ENCODE peak calls at places on chromosomes 6 and 20, in five cellular contexts. G is hypothalamus; F is AG10803; Q is activated T-helper 1 cell treated with anti-CD3 and anti-CD28 coated beads, Interleukin-12 subunit alpha, Interleukin-12 subunit beta, Interleukin-2, Interleukin-4 antibody, amounts not matched to agents 30 ng/mL and 10 ng/mL and 1 ng/mL, durations not matched to agents 14 hours and 24 hours and 36 hours; O is non-pigmented ciliary epithelial cell. T is an unnamed sample.

GRCh38 chr6:105359419-105360366 is 43.2 kb downstream of the PREP start:
- DNase-seq in F (peak; percentile 93), Q (no peak), O (peak; percentile 84), G (no peak), T (no peak)

GRCh38 chr20:10447028-10447427 is 11.9 kb downstream of the SLX4IP start:
- DNase-seq in F (peak; percentile 72), Q (peak; percentile 27), G (no peak), O (no peak), T (peak; percentile 30)

GRCh38 chr20:41392871-41393704 is 26.5 kb upstream of the EMILIN3 start:
- DNase-seq in Q (no peak), G (no peak), O (no peak), F (no peak), T (no peak)

GRCh38 chr20:31707258-31707615 is 15.4 kb downstream of the BCL2L1 start:
- DNase-seq in G (no peak), F (no peak), Q (no peak), O (no peak), T (no peak)

GRCh38 chr20:56786503-56786902 is 157.4 kb downstream of the TFAP2C start:
- DNase-seq in F (no peak), Q (no peak), G (no peak), O (no peak), T (no peak)

GRCh38 chr6:56374841-56375369 is 127.5 kb upstream of the COL21A1 start:
- DNase-seq in F (peak; percentile 87), O (no peak), Q (no peak), G (no peak), T (no peak)

GRCh38 chr6:39925191-39925930 is 8.9 kb downstream of the MOCS1 start:
- DNase-seq in G (no peak), O (no peak), F (no peak), Q (no peak), T (no peak)

GRCh38 chr6:10976571-10976970 is 67.5 kb downstream of the ELOVL2 start:
- DNase-seq in O (no peak), Q (no peak), G (no peak), F (no peak), T (no peak)

GRCh38 chr6:26329763-26330511 is 35.1 kb upstream of the BTN3A2 start:
- DNase-seq in O (no peak), Q (peak; percentile 48), F (peak; percentile 39), G (no peak), T (peak; percentile 47)

GRCh38 chr20:49584418-49585382 is 16.8 kb upstream of the PTGIS start:
- DNase-seq in G (no peak), Q (no peak), F (no peak), O (no peak), T (no peak)

GRCh38 chr6:15621203-15622044 is 41.4 kb downstream of the DTNBP1 start:
- DNase-seq in F (peak; percentile 29), O (no peak), G (no peak), Q (no peak), T (peak; percentile 65)

GRCh38 chr6:48610846-48611245 is 499.8 kb upstream of the PTCHD4 start:
- DNase-seq in G (no peak), Q (no peak), O (no peak), F (no peak), T (no peak)

GRCh38 chr6:139131736-139132285 is 3.1 kb upstream of the HECA start:
- DNase-seq in O (no peak), F (no peak), Q (no peak), G (no peak), T (no peak)

GRCh38 chr20:48006036-48006833 is 221.0 kb upstream of the SULF2 start:
- DNase-seq in F (peak; percentile 71), G (no peak), O (no peak), Q (no peak), T (no peak)

GRCh38 chr6:115932481-115932880 is 128.2 kb downstream of the FRK start:
- DNase-seq in G (no peak), Q (no peak), O (peak; percentile 88), F (no peak), T (peak; percentile 78)

GRCh38 chr6:121143476-121143875 is 190.8 kb downstream of the TBC1D32 start:
- DNase-seq in G (no peak), Q (no peak), F (peak; percentile 10), O (no peak), T (no peak)

GRCh38 chr6:29925341-29926080 is 16.8 kb upstream of the HLA-A start:
- DNase-seq in O (no peak), G (no peak), Q (no peak), F (no peak), T (no peak)

GRCh38 chr20:23340524-23340923 is 10.1 kb upstream of the NXT1 start:
- DNase-seq in O (no peak), Q (no peak), G (no peak), F (peak; percentile 73), T (peak; percentile 31)

GRCh38 chr20:37828584-37829527 is 74.1 kb upstream of the VSTM2L start:
- DNase-seq in F (no peak), O (no peak), G (no peak), Q (no peak), T (peak; percentile 77)

T was measured in NCI-H2171.